ENCODE peak calls at places on chromosomes 16 and 17, in seven cellular contexts. Y is stomach, N is brain microvascular endothelial cell, O is suprapubic skin, V is SK-N-SH, H is prostate gland, D is fibroblast of mammary gland. E is an unnamed sample.

GRCh38 chr16:84763629-84764028 is 56.2 kb upstream of the CRISPLD2 start:
- DNase-seq in Y (no peak), N (no peak), O (no peak), V (no peak), H (no peak), D (no peak), E (no peak)

GRCh38 chr17:36544049-36544319 is 735 bp upstream of the GGNBP2 start:
- DNase-seq in Y (peak), N (peak), O (no peak), V (no peak), H (peak), D (peak), E (no peak)

GRCh38 chr16:57367111-57367752 is 5.1 kb upstream of the CX3CL1 start:
- DNase-seq in Y (no peak), N (no peak), O (no peak), V (no peak), H (peak), D (peak), E (no peak)

GRCh38 chr17:55264273-55264639 is 504 bp upstream of the HLF start:
- DNase-seq in Y (no peak), N (no peak), O (no peak), V (peak), H (no peak), D (no peak), E (no peak)

GRCh38 chr17:1649844-1650409 is at the start of gene RILP:
- DNase-seq in Y (peak), N (no peak), O (peak), V (no peak), H (peak), D (peak), E (no peak)

GRCh38 chr17:57607553-57608120 is 137.5 kb downstream of the CCDC182 start:
- DNase-seq in Y (no peak), N (no peak), O (no peak), V (no peak), H (no peak), D (peak), E (no peak)

GRCh38 chr17:57420674-57421392 is 164.5 kb downstream of the MSI2 start:
- DNase-seq in Y (peak), N (no peak), O (no peak), V (peak), H (peak), D (peak), E (no peak)

GRCh38 chr16:27444015-27444414 is 42.0 kb downstream of the IL21R start:
- DNase-seq in Y (no peak), N (peak), O (no peak), V (no peak), H (no peak), D (peak), E (no peak)

GRCh38 chr17:44235583-44235936 is 16.1 kb upstream of the UBTF start:
- DNase-seq in Y (no peak), N (peak), O (no peak), V (no peak), H (no peak), D (peak), E (no peak)

GRCh38 chr17:71304498-71305158 is 816.2 kb upstream of the SOX9 start:
- DNase-seq in Y (no peak), N (no peak), O (no peak), V (no peak), H (no peak), D (no peak), E (no peak)

GRCh38 chr17:83100853-83101391 is 21.5 kb downstream of the METRNL start:
- DNase-seq in Y (no peak), N (no peak), O (no peak), V (no peak), H (no peak), D (no peak), E (no peak)

GRCh38 chr16:76985362-76985761 is 205.6 kb upstream of the MON1B start:
- DNase-seq in Y (no peak), N (no peak), O (no peak), V (no peak), H (no peak), D (no peak), E (no peak)

GRCh38 chr17:1083451-1084187 is 86.7 kb downstream of the TIMM22 start:
- DNase-seq in Y (peak), N (no peak), O (no peak), V (no peak), H (peak), D (no peak), E (no peak)

GRCh38 chr16:11167581-11167980 is 88.4 kb downstream of the SOCS1 start:
- DNase-seq in Y (no peak), N (no peak), O (no peak), V (no peak), H (no peak), D (no peak), E (no peak)

GRCh38 chr17:50064253-50064991 is 8.5 kb downstream of the ITGA3 start:
- DNase-seq in Y (no peak), N (peak), O (no peak), V (peak), H (peak), D (peak), E (peak)

GRCh38 chr17:43927101-43927935 is 15.0 kb downstream of the PPY start:
- DNase-seq in Y (peak), N (no peak), O (no peak), V (no peak), H (peak), D (no peak), E (no peak)

GRCh38 chr17:51371732-51372151 is 111.4 kb downstream of the UTP18 start:
- DNase-seq in Y (no peak), N (peak), O (no peak), V (peak), H (peak), D (peak), E (no peak)

GRCh38 chr17:28008526-28008925 is 34.0 kb upstream of the NLK start:
- DNase-seq in Y (peak), N (peak), O (no peak), V (no peak), H (peak), D (peak), E (no peak)

GRCh38 chr17:83093506-83093905 is 14.1 kb downstream of the METRNL start:
- DNase-seq in Y (no peak), N (no peak), O (no peak), V (no peak), H (no peak), D (no peak), E (no peak)

GRCh38 chr16:57865746-57866528 is 63.6 kb upstream of the KIFC3 start:
- DNase-seq in Y (no peak), N (no peak), O (no peak), V (no peak), H (no peak), D (no peak), E (no peak)

GRCh38 chr17:66930933-66931332 is 33.6 kb upstream of the CACNG4 start:
- DNase-seq in Y (no peak), N (no peak), O (peak), V (no peak), H (no peak), D (no peak), E (no peak)

GRCh38 chr16:62034236-62035114 is 1.8 kb downstream of the CDH8 start:
- DNase-seq in Y (no peak), N (no peak), O (no peak), V (no peak), H (no peak), D (no peak), E (no peak)

GRCh38 chr16:17070882-17071592 is 399.7 kb downstream of the XYLT1 start:
- DNase-seq in Y (peak), N (no peak), O (no peak), V (no peak), H (peak), D (peak), E (no peak)

GRCh38 chr16:87535855-87536794 is 43.3 kb upstream of the ZCCHC14 start:
- DNase-seq in Y (no peak), N (no peak), O (no peak), V (no peak), H (no peak), D (no peak), E (no peak)

GRCh38 chr17:82356028-82356427 is 3.0 kb upstream of the TEX19 start:
- DNase-seq in Y (peak), N (no peak), O (no peak), V (no peak), H (peak), D (no peak), E (no peak)

DNA sequence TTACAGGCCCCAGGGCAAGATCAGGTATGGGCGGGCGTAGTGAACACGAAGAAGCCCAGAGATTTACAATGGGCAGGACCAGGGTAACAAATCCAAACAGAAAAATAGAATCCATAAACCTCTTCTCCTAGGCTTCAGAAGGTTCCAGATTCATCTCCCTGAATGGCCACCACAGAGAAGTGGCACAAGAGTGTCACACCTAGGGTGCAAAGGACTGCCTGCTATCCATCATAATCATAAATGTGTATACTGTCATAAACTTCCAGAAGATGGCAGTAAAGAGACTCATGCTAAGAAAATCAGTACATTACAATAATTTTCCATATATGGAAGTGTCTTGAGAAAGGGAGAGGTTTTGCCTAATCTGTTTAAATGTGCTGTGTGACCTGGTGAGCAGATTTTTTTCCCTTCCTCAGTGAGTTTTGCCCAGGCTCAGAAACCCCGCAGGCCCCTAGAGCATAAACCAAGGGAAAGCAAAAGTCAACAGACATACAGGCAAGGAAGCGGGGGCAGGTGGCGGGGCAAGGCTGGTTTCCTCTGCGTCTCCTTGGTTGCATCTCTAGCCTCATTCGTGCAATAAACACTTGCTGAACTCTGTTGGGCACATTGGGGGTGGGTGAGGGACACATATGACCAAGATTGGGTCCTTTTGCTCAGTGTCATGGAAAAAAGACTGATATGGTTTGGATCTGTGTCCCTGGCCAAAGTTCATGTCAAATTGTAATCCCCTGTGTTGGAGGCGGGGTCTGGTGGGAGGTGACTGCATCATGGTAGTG is 92.0 kb upstream of the CDH5 start:
- DNase-seq in Y (no peak), N (no peak), O (no peak), V (peak), H (no peak), D (peak), E (peak)
- TF ChIP-seq CTCF in Y (no peak), N (peak), O (peak), V (peak), H (no peak), D (peak), E (peak)

DNA sequence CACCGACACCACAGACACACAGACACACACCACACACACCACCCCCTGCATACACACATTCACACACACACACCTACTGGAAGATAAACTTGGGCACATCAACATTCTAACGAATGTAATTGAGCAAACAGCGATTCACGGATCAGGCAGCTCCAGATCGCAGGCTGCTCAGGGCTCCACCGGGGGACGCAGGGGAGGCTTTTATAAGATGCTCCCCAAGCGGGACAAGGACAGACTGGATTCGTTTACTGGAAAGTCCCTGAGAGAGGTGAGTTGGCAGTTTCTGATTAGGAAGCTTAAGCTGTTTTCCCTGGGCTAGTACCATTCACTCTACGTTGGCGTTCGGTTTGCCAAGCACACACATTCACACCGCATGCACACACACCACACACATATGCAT is 281.3 kb downstream of the IRF8 start:
- DNase-seq in Y (no peak), N (no peak), O (no peak), V (no peak), H (no peak), D (no peak), E (no peak)
- TF ChIP-seq CTCF in Y (no peak), N (no peak), O (no peak), V (no peak), H (no peak), D (no peak), E (no peak)

DNA sequence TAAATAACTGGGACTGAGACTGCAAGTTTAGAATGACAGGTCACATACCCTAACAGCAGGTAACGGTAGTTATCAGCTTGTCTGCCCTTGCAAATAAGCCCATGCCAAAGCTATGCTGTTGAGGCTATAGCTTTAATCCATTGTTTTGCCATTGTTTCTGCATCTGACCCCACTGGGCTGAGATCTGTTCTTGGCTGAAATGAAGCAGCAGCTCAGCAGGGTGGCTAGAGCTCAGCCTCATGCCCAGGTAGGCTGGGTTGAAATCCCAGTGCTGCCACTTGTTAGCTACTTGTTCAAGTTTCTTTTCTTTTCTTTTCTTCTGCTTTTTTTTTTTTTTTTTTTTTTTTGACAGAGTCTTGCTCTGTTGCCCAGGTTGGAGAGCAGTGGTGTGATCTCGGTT is 40.1 kb downstream of the NKD1 start:
- DNase-seq in Y (no peak), N (no peak), O (no peak), V (no peak), H (no peak), D (no peak), E (no peak)
- TF ChIP-seq CTCF in Y (no peak), N (no peak), O (no peak), V (no peak), H (no peak), D (no peak), E (no peak)

DNA sequence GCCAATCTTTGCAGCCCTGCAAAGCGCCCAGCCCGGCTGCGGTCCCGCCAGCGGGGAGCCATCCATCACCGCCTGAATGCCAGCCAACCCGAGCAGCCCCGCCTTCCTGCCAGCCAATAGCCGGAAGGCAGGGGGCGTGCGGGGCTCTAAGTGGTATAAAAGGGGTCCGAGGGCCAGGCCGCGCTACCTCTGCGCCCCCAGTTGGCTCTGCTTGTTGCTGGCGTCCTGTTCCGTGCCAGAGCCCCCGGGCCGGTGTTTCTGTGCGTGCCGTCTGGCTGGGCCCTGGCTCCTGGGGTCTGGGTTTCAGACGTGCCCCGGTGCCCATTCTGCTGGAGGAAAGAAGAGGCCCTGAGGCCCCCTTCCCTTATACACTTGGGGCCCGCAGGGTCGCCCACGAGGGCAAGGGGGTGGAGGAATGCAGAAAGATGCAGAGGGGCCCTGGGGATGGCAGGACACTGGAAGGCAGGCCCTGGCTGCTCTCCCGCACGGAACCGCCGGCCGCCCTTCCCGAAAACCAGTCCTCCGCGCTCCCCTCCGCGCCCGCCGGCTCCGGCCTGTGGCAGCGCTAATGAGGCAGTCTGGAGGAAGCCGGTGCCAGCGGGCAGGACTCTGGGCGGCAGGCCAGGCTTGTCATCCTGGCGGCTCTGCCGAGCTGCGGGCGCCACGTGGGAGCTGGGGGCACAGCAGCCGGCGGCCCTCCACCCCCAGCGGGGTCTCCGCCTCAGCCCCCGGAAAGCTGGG is 14.0 kb downstream of the COPZ2 start:
- DNase-seq in Y (peak), N (no peak), O (peak), V (peak), H (peak), D (peak), E (peak)
- TF ChIP-seq CTCF in Y (no peak), N (peak), O (peak), V (peak), H (peak), D (no peak), E (peak)

E was measured in osteocyte.